ENCODE peak calls at places on chromosomes 7 and 10, in seven cellular contexts. One of them, this sample, is unnamed.

GRCh38 chr10:61617586-61617985 is 45.1 kb upstream of the CABCOCO1 start:
- DNase-seq in brain microvascular endothelial cell: no peak
- DNase-seq in smooth muscle cell of the brain vasculature: no peak
- DNase-seq in amniotic epithelial cell: peak
- DNase-seq in activated T-helper 1 cell treated with Interleukin-2 at 50 U/mL for 16 hours: no peak
- DNase-seq in GM10248: no peak
- DNase-seq in stimulated activated CD4-positive, alpha-beta T cell treated with anti-CD3 and anti-CD28 coated beads, Interleukin-4, amount 100 ng/mL, for 48 hours: no peak
- DNase-seq in this sample: no peak

GRCh38 chr10:105063796-105064195 is 422.7 kb downstream of the SORCS3 start:
- DNase-seq in brain microvascular endothelial cell: no peak
- DNase-seq in smooth muscle cell of the brain vasculature: no peak
- DNase-seq in amniotic epithelial cell: peak
- DNase-seq in activated T-helper 1 cell treated with Interleukin-2 at 50 U/mL for 16 hours: no peak
- DNase-seq in GM10248: peak
- DNase-seq in stimulated activated CD4-positive, alpha-beta T cell treated with anti-CD3 and anti-CD28 coated beads, Interleukin-4, amount 100 ng/mL, for 48 hours: peak
- DNase-seq in this sample: peak

GRCh38 chr10:79391231-79392019 is 44.2 kb downstream of the PPIF start:
- DNase-seq in brain microvascular endothelial cell: no peak
- DNase-seq in smooth muscle cell of the brain vasculature: no peak
- DNase-seq in amniotic epithelial cell: no peak
- DNase-seq in activated T-helper 1 cell treated with Interleukin-2 at 50 U/mL for 16 hours: no peak
- DNase-seq in GM10248: no peak
- DNase-seq in stimulated activated CD4-positive, alpha-beta T cell treated with anti-CD3 and anti-CD28 coated beads, Interleukin-4, amount 100 ng/mL, for 48 hours: no peak
- DNase-seq in this sample: no peak

GRCh38 chr7:137704723-137705122 is 142.1 kb downstream of the DGKI start:
- DNase-seq in brain microvascular endothelial cell: no peak
- DNase-seq in smooth muscle cell of the brain vasculature: no peak
- DNase-seq in amniotic epithelial cell: no peak
- DNase-seq in activated T-helper 1 cell treated with Interleukin-2 at 50 U/mL for 16 hours: no peak
- DNase-seq in GM10248: no peak
- DNase-seq in stimulated activated CD4-positive, alpha-beta T cell treated with anti-CD3 and anti-CD28 coated beads, Interleukin-4, amount 100 ng/mL, for 48 hours: no peak
- DNase-seq in this sample: no peak

GRCh38 chr10:44863344-44864041 is 47.6 kb upstream of the TMEM72 start:
- DNase-seq in brain microvascular endothelial cell: no peak
- DNase-seq in smooth muscle cell of the brain vasculature: no peak
- DNase-seq in amniotic epithelial cell: no peak
- DNase-seq in activated T-helper 1 cell treated with Interleukin-2 at 50 U/mL for 16 hours: no peak
- DNase-seq in GM10248: no peak
- DNase-seq in stimulated activated CD4-positive, alpha-beta T cell treated with anti-CD3 and anti-CD28 coated beads, Interleukin-4, amount 100 ng/mL, for 48 hours: no peak
- DNase-seq in this sample: peak

GRCh38 chr7:22662490-22663145 is 64.4 kb upstream of the IL6 start:
- DNase-seq in brain microvascular endothelial cell: no peak
- DNase-seq in smooth muscle cell of the brain vasculature: no peak
- DNase-seq in amniotic epithelial cell: no peak
- DNase-seq in activated T-helper 1 cell treated with Interleukin-2 at 50 U/mL for 16 hours: no peak
- DNase-seq in GM10248: no peak
- DNase-seq in stimulated activated CD4-positive, alpha-beta T cell treated with anti-CD3 and anti-CD28 coated beads, Interleukin-4, amount 100 ng/mL, for 48 hours: no peak
- DNase-seq in this sample: no peak

GRCh38 chr10:84540617-84541288 is 212.4 kb downstream of the CCSER2 start:
- DNase-seq in brain microvascular endothelial cell: peak
- DNase-seq in smooth muscle cell of the brain vasculature: no peak
- DNase-seq in amniotic epithelial cell: no peak
- DNase-seq in activated T-helper 1 cell treated with Interleukin-2 at 50 U/mL for 16 hours: peak
- DNase-seq in GM10248: peak
- DNase-seq in stimulated activated CD4-positive, alpha-beta T cell treated with anti-CD3 and anti-CD28 coated beads, Interleukin-4, amount 100 ng/mL, for 48 hours: peak
- DNase-seq in this sample: peak

GRCh38 chr7:90007831-90008230 is 146.4 kb upstream of the STEAP1 start:
- DNase-seq in brain microvascular endothelial cell: no peak
- DNase-seq in smooth muscle cell of the brain vasculature: no peak
- DNase-seq in amniotic epithelial cell: no peak
- DNase-seq in activated T-helper 1 cell treated with Interleukin-2 at 50 U/mL for 16 hours: no peak
- DNase-seq in GM10248: no peak
- DNase-seq in stimulated activated CD4-positive, alpha-beta T cell treated with anti-CD3 and anti-CD28 coated beads, Interleukin-4, amount 100 ng/mL, for 48 hours: no peak
- DNase-seq in this sample: no peak

GRCh38 chr10:11165591-11166543 is 148.2 kb downstream of the CELF2 start:
- DNase-seq in brain microvascular endothelial cell: no peak
- DNase-seq in smooth muscle cell of the brain vasculature: no peak
- DNase-seq in amniotic epithelial cell: no peak
- DNase-seq in activated T-helper 1 cell treated with Interleukin-2 at 50 U/mL for 16 hours: peak
- DNase-seq in GM10248: peak
- DNase-seq in stimulated activated CD4-positive, alpha-beta T cell treated with anti-CD3 and anti-CD28 coated beads, Interleukin-4, amount 100 ng/mL, for 48 hours: peak
- DNase-seq in this sample: no peak

GRCh38 chr7:99766484-99767099 is 17.4 kb downstream of the CYP3A4 start:
- DNase-seq in brain microvascular endothelial cell: no peak
- DNase-seq in smooth muscle cell of the brain vasculature: no peak
- DNase-seq in amniotic epithelial cell: no peak
- DNase-seq in activated T-helper 1 cell treated with Interleukin-2 at 50 U/mL for 16 hours: no peak
- DNase-seq in GM10248: no peak
- DNase-seq in stimulated activated CD4-positive, alpha-beta T cell treated with anti-CD3 and anti-CD28 coated beads, Interleukin-4, amount 100 ng/mL, for 48 hours: no peak
- DNase-seq in this sample: no peak

GRCh38 chr7:41699532-41699931 is 3.4 kb downstream of the INHBA start:
- DNase-seq in brain microvascular endothelial cell: no peak
- DNase-seq in smooth muscle cell of the brain vasculature: no peak
- DNase-seq in amniotic epithelial cell: peak
- DNase-seq in activated T-helper 1 cell treated with Interleukin-2 at 50 U/mL for 16 hours: no peak
- DNase-seq in GM10248: no peak
- DNase-seq in stimulated activated CD4-positive, alpha-beta T cell treated with anti-CD3 and anti-CD28 coated beads, Interleukin-4, amount 100 ng/mL, for 48 hours: no peak
- DNase-seq in this sample: no peak

GRCh38 chr10:87670591-87670990 is 10.9 kb downstream of the PAPSS2 start:
- DNase-seq in brain microvascular endothelial cell: no peak
- DNase-seq in smooth muscle cell of the brain vasculature: no peak
- DNase-seq in amniotic epithelial cell: no peak
- DNase-seq in activated T-helper 1 cell treated with Interleukin-2 at 50 U/mL for 16 hours: no peak
- DNase-seq in GM10248: no peak
- DNase-seq in stimulated activated CD4-positive, alpha-beta T cell treated with anti-CD3 and anti-CD28 coated beads, Interleukin-4, amount 100 ng/mL, for 48 hours: no peak
- DNase-seq in this sample: no peak

GRCh38 chr10:74231375-74231774 is 80.4 kb downstream of the ADK start:
- DNase-seq in brain microvascular endothelial cell: peak
- DNase-seq in smooth muscle cell of the brain vasculature: peak
- DNase-seq in amniotic epithelial cell: peak
- DNase-seq in activated T-helper 1 cell treated with Interleukin-2 at 50 U/mL for 16 hours: no peak
- DNase-seq in GM10248: no peak
- DNase-seq in stimulated activated CD4-positive, alpha-beta T cell treated with anti-CD3 and anti-CD28 coated beads, Interleukin-4, amount 100 ng/mL, for 48 hours: no peak
- DNase-seq in this sample: peak

GRCh38 chr10:27223964-27224363 is 16.6 kb downstream of the ACBD5 start:
- DNase-seq in brain microvascular endothelial cell: peak
- DNase-seq in smooth muscle cell of the brain vasculature: no peak
- DNase-seq in amniotic epithelial cell: peak
- DNase-seq in activated T-helper 1 cell treated with Interleukin-2 at 50 U/mL for 16 hours: no peak
- DNase-seq in GM10248: no peak
- DNase-seq in stimulated activated CD4-positive, alpha-beta T cell treated with anti-CD3 and anti-CD28 coated beads, Interleukin-4, amount 100 ng/mL, for 48 hours: peak
- DNase-seq in this sample: no peak

This sample was measured in astrocyte.